ENCODE peak calls at places on chromosome 21, in nine cellular contexts. L is NCI-H1092 treated with DMSO at 0.1 percent for 48 hours; E is ovary; R is iPS-NIHi11; A is activated naive CD8-positive, alpha-beta T cell treated with anti-CD3 and anti-CD28 coated beads for 36 hours; N is T-helper 17 cell; G is effector CD8-positive, alpha-beta T cell; Q is HCEC 1CT; H is amygdala. Y is an unnamed sample.

GRCh38 chr21:16587141-16587570 is 857.4 kb downstream of the USP25 start:
- DNase-seq in A (no peak), L (peak; percentile 42), E (peak; percentile 32), R (peak; percentile 20), G (no peak), N (no peak), Q (peak; percentile 61), H (peak; percentile 69), Y (peak; percentile 65)

GRCh38 chr21:17613242-17613676 is 558 bp upstream of the BTG3 start:
- DNase-seq in H (peak; percentile 62), G (peak; percentile 14), L (peak; percentile 21), Q (peak; percentile 10), R (no peak), A (no peak), E (peak; percentile 54), N (peak; percentile 10), Y (no peak)

GRCh38 chr21:46048926-46049889 is 48.7 kb upstream of the COL6A2 start:
- DNase-seq in E (peak; percentile 95), R (no peak), Q (peak; percentile 100), N (no peak), G (no peak), H (no peak), A (no peak), L (peak; percentile 61), Y (peak; percentile 100)

GRCh38 chr21:36783612-36784383 is 84.9 kb downstream of the SIM2 start:
- DNase-seq in H (no peak), N (no peak), E (no peak), R (no peak), A (no peak), Q (peak; percentile 71), G (no peak), L (no peak), Y (peak; percentile 97)

GRCh38 chr21:32248616-32249550 is 30.0 kb downstream of the MIS18A start:
- DNase-seq in E (no peak), H (no peak), Q (no peak), N (no peak), L (peak; percentile 64), A (no peak), R (no peak), G (no peak), Y (peak; percentile 4)

GRCh38 chr21:33403786-33404571 is 766 bp downstream of the IFNGR2 start:
- DNase-seq in G (no peak), Q (peak; percentile 47), E (peak; percentile 52), L (peak; percentile 36), R (peak; percentile 56), H (peak; percentile 69), N (peak; percentile 14), A (peak; percentile 28), Y (peak; percentile 49)

GRCh38 chr21:24594082-24594481 is 1013.2 kb downstream of the MRPL39 start:
- DNase-seq in H (no peak), G (no peak), N (no peak), A (no peak), Q (no peak), L (no peak), E (no peak), R (no peak), Y (no peak)

GRCh38 chr21:28704746-28705145 is 287.9 kb downstream of the LTN1 start:
- DNase-seq in A (no peak), G (no peak), L (peak; percentile 25), R (no peak), H (no peak), Q (no peak), N (no peak), E (no peak), Y (peak; percentile 12)

GRCh38 chr21:35428489-35428888 is 379.4 kb upstream of the RUNX1 start:
- DNase-seq in H (no peak), E (no peak), R (peak; percentile 9), G (peak; percentile 8), N (no peak), A (peak; percentile 14), L (no peak), Q (no peak), Y (no peak)

GRCh38 chr21:34904526-34905298 is 144.4 kb downstream of the RUNX1 start:
- DNase-seq in N (no peak), G (no peak), A (no peak), L (no peak), E (no peak), Q (no peak), R (no peak), H (no peak), Y (no peak)

Y was measured in IMR-90.